ENCODE peak calls at places on chromosomes 4 and X, in ten cellular contexts. R is lower lobe of right lung; I is tibial artery; L is CD8-positive, alpha-beta T cell; Y is Peyer's patch; T is psoas muscle; Z is neural progenitor cell; Q is transverse colon; D is A673; U is tibial nerve. M is an unnamed sample.

GRCh38 chr4:150784939-150785338 is 203.0 kb downstream of the MAB21L2 start:
- DNase-seq in Z (no peak), Y (no peak), Q (no peak), D (no peak), U (no peak), R (no peak), I (no peak), L (no peak), T (no peak), M (no peak)

GRCh38 chr4:186659936-186660335 is 63.7 kb downstream of the FAT1 start:
- DNase-seq in Y (no peak), I (no peak), Q (no peak), U (no peak), L (no peak), D (no peak), Z (no peak), T (no peak), R (no peak), M (no peak)

GRCh38 chrX:118347131-118347530 is 1.2 kb downstream of the WDR44 start:
- DNase-seq in R (no peak), L (no peak), Y (no peak), Q (no peak), U (no peak), I (no peak), Z (peak; percentile 19), T (no peak), D (no peak), M (no peak)

GRCh38 chrX:9349572-9350259 is 115.1 kb upstream of the TBL1X start:
- DNase-seq in Z (no peak), R (no peak), Q (no peak), T (no peak), U (no peak), I (no peak), Y (no peak), D (no peak), L (no peak), M (no peak)

GRCh38 chr4:169485791-169486742 is 126.3 kb downstream of the NEK1 start:
- DNase-seq in R (no peak), L (no peak), I (no peak), D (peak; percentile 76), Z (peak; percentile 49), Y (no peak), Q (peak; percentile 26), U (peak; percentile 51), T (no peak), M (no peak)

GRCh38 chr4:149785686-149786431 is 29.8 kb downstream of the IQCM start:
- DNase-seq in R (no peak), Z (no peak), L (no peak), T (no peak), Y (no peak), U (no peak), I (no peak), D (no peak), Q (no peak), M (no peak)

GRCh38 chr4:40152642-40153041 is 44.2 kb upstream of the RHOH start:
- DNase-seq in L (no peak), Q (no peak), U (no peak), Z (no peak), Y (peak; percentile 37), T (no peak), I (no peak), R (no peak), D (no peak), M (peak; percentile 9)

GRCh38 chrX:23902419-23902818 is 5.3 kb downstream of the APOO start:
- DNase-seq in Z (peak; percentile 69), T (no peak), R (no peak), D (peak; percentile 76), U (no peak), Q (no peak), Y (no peak), I (no peak), L (no peak), M (no peak)

GRCh38 chr4:112312610-112313239 is 15.6 kb downstream of the ALPK1 start:
- DNase-seq in D (no peak), Y (no peak), L (no peak), U (no peak), Q (no peak), R (no peak), T (no peak), I (no peak), Z (no peak), M (no peak)

GRCh38 chr4:10005632-10006031 is 15.7 kb downstream of the SLC2A9 start:
- DNase-seq in R (no peak), T (no peak), I (no peak), Q (no peak), L (no peak), Z (no peak), Y (no peak), U (no peak), D (no peak), M (no peak)

GRCh38 chr4:29805245-29805644 is 914.9 kb upstream of the PCDH7 start:
- DNase-seq in R (no peak), T (no peak), U (no peak), L (no peak), D (peak; percentile 87), Y (no peak), I (no peak), Z (peak; percentile 57), Q (no peak), M (no peak)

GRCh38 chr4:110033994-110034393 is 121.3 kb downstream of the EGF start:
- DNase-seq in I (peak; percentile 34), Y (no peak), T (no peak), D (no peak), L (no peak), R (no peak), U (peak; percentile 21), Z (no peak), Q (no peak), M (no peak)

GRCh38 chr4:1250921-1251772 is 2.2 kb upstream of the CTBP1 start:
- DNase-seq in R (peak; percentile 45), D (no peak), U (no peak), Y (no peak), Z (no peak), T (peak; percentile 12), Q (no peak), L (no peak), I (no peak), M (no peak)

GRCh38 chr4:96352051-96352517 is 512.2 kb downstream of the PDHA2 start:
- DNase-seq in D (peak; percentile 22), R (no peak), I (no peak), Y (no peak), Z (peak; percentile 49), U (no peak), L (no peak), Q (no peak), T (no peak), M (no peak)

GRCh38 chr4:101018836-101019235 is 328.5 kb downstream of the PPP3CA start:
- DNase-seq in Z (no peak), T (no peak), I (no peak), Y (peak; percentile 54), Q (peak; percentile 30), R (no peak), L (no peak), D (no peak), U (no peak), M (no peak)

GRCh38 chr4:14254252-14254651 is 626.7 kb upstream of the BOD1L1 start:
- DNase-seq in T (peak; percentile 30), R (peak; percentile 55), L (no peak), U (peak; percentile 53), Z (peak; percentile 39), D (peak; percentile 53), I (peak; percentile 31), Q (peak; percentile 25), Y (peak; percentile 33), M (no peak)

GRCh38 chr4:55611358-55612059 is 19.5 kb upstream of the PDCL2 start:
- DNase-seq in Y (no peak), D (no peak), Z (no peak), T (no peak), R (no peak), Q (no peak), I (no peak), U (no peak), L (no peak), M (no peak)

GRCh38 chrX:50327235-50327634 is 122.7 kb downstream of the CCNB3 start:
- DNase-seq in Z (no peak), I (no peak), R (no peak), Y (no peak), Q (no peak), U (no peak), L (no peak), T (no peak), D (peak; percentile 15), M (no peak)

GRCh38 chrX:111402378-111402777 is 9.6 kb downstream of the DCX start:
- DNase-seq in T (no peak), Y (no peak), Z (no peak), L (no peak), R (no peak), I (no peak), Q (no peak), U (no peak), D (no peak), M (no peak)
- H3K27ac ChIP-seq in T (no peak overlapping the region), Y (no peak overlapping the region), Z (no peak overlapping the region), L (no peak overlapping the region), R (no peak overlapping the region), I (no peak overlapping the region), Q (no peak overlapping the region), U (no peak overlapping the region), D (no peak overlapping the region), M (no peak overlapping the region)

DNA sequence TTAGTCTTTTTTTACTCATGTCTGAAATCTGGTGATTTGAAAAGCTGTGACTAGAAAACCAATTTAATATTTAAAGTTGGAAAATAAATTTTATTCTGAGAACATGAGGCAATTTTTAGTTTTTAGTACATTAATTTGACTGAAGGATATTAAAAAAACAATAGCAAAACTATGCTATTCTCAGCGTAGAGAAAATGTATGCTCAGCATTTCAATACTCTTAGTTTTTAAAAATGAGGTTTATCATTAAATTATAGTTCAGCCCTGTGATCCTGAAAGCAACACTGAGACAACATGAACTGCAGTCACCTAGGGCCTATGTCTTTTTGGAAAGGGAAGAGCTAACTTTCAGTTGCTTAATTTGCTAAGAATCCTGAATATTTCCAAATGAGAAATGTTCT is 9.5 kb downstream of the GALNT7 start:
- DNase-seq in I (no peak), Z (no peak), U (no peak), D (no peak), Y (no peak), Q (no peak), R (no peak), T (no peak), L (no peak), M (no peak)
- H3K4me1 ChIP-seq in I (peaks cover 51% of the 10 kb centered on the region), Z (peaks cover 24% of the 10 kb centered on the region), U (no peaks in the 10 kb centered on the region), D (peaks cover 76% of the 10 kb centered on the region), Y (no peaks in the 10 kb centered on the region), Q (peaks cover 28% of the 10 kb centered on the region), R (peaks cover 9% of the 10 kb centered on the region), T (no peaks in the 10 kb centered on the region), L (no peaks in the 10 kb centered on the region), M (no peaks in the 10 kb centered on the region)

DNA sequence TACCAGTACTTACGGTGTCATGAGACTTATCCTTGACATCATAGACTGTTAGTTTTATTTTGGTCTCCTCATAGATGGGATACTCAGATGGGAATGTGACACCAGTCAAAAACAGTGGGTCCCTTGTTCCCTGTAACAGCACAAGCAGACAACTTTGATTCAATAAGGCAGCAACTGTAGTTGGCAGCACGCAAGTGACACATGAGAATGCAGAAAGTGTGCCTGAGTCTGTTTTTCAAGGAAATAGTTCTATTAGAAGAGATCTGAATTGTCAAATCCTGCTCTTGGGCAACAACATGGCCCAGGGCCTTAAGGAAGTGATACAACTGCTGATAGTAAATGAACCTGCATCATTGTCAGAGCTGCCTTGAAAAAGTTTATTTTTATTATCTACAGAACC is 443.2 kb downstream of the INPP4B start:
- DNase-seq in T (no peak), L (no peak), Z (no peak), R (no peak), Y (no peak), U (peak; percentile 16), I (no peak), Q (no peak), D (peak; percentile 47), M (no peak)
- H3K4me3 ChIP-seq in T (peak overlapping the region; percentile 65), L (peak overlapping the region; percentile 4), Z (no peak overlapping the region), R (peak overlapping the region; percentile 27), Y (peak overlapping the region; percentile 15), U (no peak overlapping the region), I (no peak overlapping the region), Q (no peak overlapping the region), D (peak overlapping the region; percentile 49), M (peak overlapping the region; percentile 59)

GRCh38 chr4:158171456-158171790 is 1.4 kb downstream of the GASK1B start:
- DNase-seq in R (no peak), Z (no peak), I (no peak), U (no peak), D (no peak), T (no peak), Q (no peak), L (no peak), Y (no peak), M (no peak)
- H3K27ac ChIP-seq in R (peak overlapping the region; percentile 74), Z (no peak overlapping the region), I (peak overlapping the region; percentile 87), U (peak overlapping the region; percentile 89), D (no peak overlapping the region), T (peak overlapping the region; percentile 56), Q (peak overlapping the region; percentile 81), L (no peak overlapping the region), Y (peak overlapping the region; percentile 37), M (no peak overlapping the region)

M was measured in effector memory CD4-positive, alpha-beta T cell.